ENCODE peak calls at places on chromosome 18, in six cellular contexts. N, I, E, F, K and X are unnamed samples.

GRCh38 chr18:7946724-7947377 is 379.7 kb downstream of the PTPRM start:
- DNase-seq in N (peak; percentile 28), I (no peak), E (peak; percentile 74), F (no peak), K (peak; percentile 31), X (peak; percentile 72)

GRCh38 chr18:596288-596881 is 403 bp upstream of the CLUL1 start:
- DNase-seq in N (peak; percentile 87), I (no peak), E (peak; percentile 53), F (no peak), K (no peak), X (no peak)

GRCh38 chr18:11320981-11321380 is 171.6 kb upstream of the PIEZO2 start:
- DNase-seq in N (no peak), I (no peak), E (no peak), F (no peak), K (peak; percentile 68), X (peak; percentile 68)

GRCh38 chr18:56721031-56721430 is 69.9 kb downstream of the WDR7 start:
- DNase-seq in N (no peak), I (no peak), E (no peak), F (no peak), K (no peak), X (no peak)

GRCh38 chr18:47931707-47932103 is 1.2 kb upstream of the SMAD2 start:
- DNase-seq in N (peak; percentile 24), I (peak; percentile 64), E (peak; percentile 39), F (peak; percentile 18), K (no peak), X (no peak)

GRCh38 chr18:63322908-63323634 is 3.5 kb upstream of the BCL2 start:
- DNase-seq in N (peak; percentile 67), I (peak; percentile 61), E (peak; percentile 58), F (peak; percentile 32), K (peak; percentile 32), X (peak; percentile 51)

GRCh38 chr18:2218101-2218500 is 353.2 kb downstream of the METTL4 start:
- DNase-seq in N (no peak), I (no peak), E (no peak), F (no peak), K (no peak), X (no peak)

GRCh38 chr18:79863161-79863945 is 65.6 kb downstream of the KCNG2 start:
- DNase-seq in N (peak; percentile 58), I (no peak), E (no peak), F (no peak), K (no peak), X (no peak)

GRCh38 chr18:7645756-7646155 is 78.6 kb downstream of the PTPRM start:
- DNase-seq in N (no peak), I (no peak), E (no peak), F (no peak), K (no peak), X (no peak)

GRCh38 chr18:24801011-24801410 is 340.6 kb downstream of the HRH4 start:
- DNase-seq in N (no peak), I (no peak), E (no peak), F (no peak), K (no peak), X (no peak)

GRCh38 chr18:22063077-22063476 is 106.3 kb upstream of the GATA6 start:
- DNase-seq in N (no peak), I (no peak), E (no peak), F (no peak), K (no peak), X (no peak)

GRCh38 chr18:30446605-30447004 is 595.9 kb downstream of the DSC3 start:
- DNase-seq in N (no peak), I (no peak), E (no peak), F (no peak), K (no peak), X (no peak)

GRCh38 chr18:33581816-33582215 is 3.8 kb downstream of the ASXL3 start:
- DNase-seq in N (no peak), I (no peak), E (no peak), F (no peak), K (no peak), X (no peak)

GRCh38 chr18:56413862-56414261 is 224.5 kb downstream of the TXNL1 start:
- DNase-seq in N (no peak), I (no peak), E (no peak), F (no peak), K (no peak), X (no peak)

GRCh38 chr18:23238651-23239349 is 103.5 kb downstream of the CABLES1 start:
- DNase-seq in N (no peak), I (no peak), E (no peak), F (no peak), K (no peak), X (peak; percentile 21)

GRCh38 chr18:80196528-80197320 is 50.6 kb downstream of the PARD6G start:
- DNase-seq in N (peak; percentile 83), I (no peak), E (no peak), F (no peak), K (no peak), X (peak; percentile 51)

GRCh38 chr18:24126155-24126947 is 12.5 kb upstream of the CABYR start:
- DNase-seq in N (no peak), I (no peak), E (no peak), F (no peak), K (peak; percentile 13), X (no peak)

GRCh38 chr18:79923896-79924585 is 27.4 kb downstream of the SLC66A2 start:
- DNase-seq in N (no peak), I (peak; percentile 15), E (no peak), F (no peak), K (no peak), X (no peak)

GRCh38 chr18:72995558-72995957 is 127.8 kb upstream of the NETO1 start:
- DNase-seq in N (no peak), I (no peak), E (peak; percentile 63), F (no peak), K (no peak), X (no peak)
- H3K4me3 ChIP-seq in N (no peak overlapping the region), I (no peak overlapping the region), E (no peak overlapping the region), F (no peak overlapping the region), K (no peak overlapping the region), X (no peak overlapping the region)

GRCh38 chr18:12334280-12335262 is 26.5 kb downstream of the TUBB6 start:
- DNase-seq in N (no peak), I (no peak), E (no peak), F (no peak), K (no peak), X (no peak)
- H3K4me3 ChIP-seq in N (no peak overlapping the region), I (no peak overlapping the region), E (no peak overlapping the region), F (no peak overlapping the region), K (no peak overlapping the region), X (no peak overlapping the region)

DNA sequence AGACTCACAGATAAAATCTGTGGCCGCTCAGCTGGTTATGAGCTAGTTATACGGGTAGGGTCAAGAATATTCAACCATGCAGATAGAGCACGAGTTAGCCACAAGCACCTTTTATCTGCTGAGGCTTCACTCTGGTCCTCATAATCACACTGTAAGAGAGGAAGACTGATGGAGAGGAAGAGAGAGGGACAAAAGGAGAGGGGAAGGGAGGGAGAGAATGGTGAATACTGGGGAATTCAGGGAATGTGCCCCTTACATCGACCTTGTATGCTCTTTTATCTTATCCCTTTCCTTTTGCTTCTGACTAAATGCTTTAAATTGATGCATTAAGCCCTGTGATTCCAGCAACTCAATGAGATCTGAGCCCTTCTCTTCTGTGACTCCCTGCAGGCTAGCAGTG is 333.1 kb downstream of the DSEL start:
- DNase-seq in N (no peak), I (no peak), E (no peak), F (no peak), K (no peak), X (no peak)
- H3K4me3 ChIP-seq in N (no peak overlapping the region), I (no peak overlapping the region), E (no peak overlapping the region), F (no peak overlapping the region), K (no peak overlapping the region), X (no peak overlapping the region)

GRCh38 chr18:48992791-48993555 is 42.2 kb upstream of the SMAD7 start:
- DNase-seq in N (no peak), I (no peak), E (no peak), F (no peak), K (no peak), X (no peak)
- H3K4me3 ChIP-seq in N (no peak overlapping the region), I (no peak overlapping the region), E (no peak overlapping the region), F (no peak overlapping the region), K (no peak overlapping the region), X (no peak overlapping the region)

GRCh38 chr18:3256693-3257626 is 5.0 kb upstream of the MYL12B start:
- DNase-seq in N (no peak), I (no peak), E (peak; percentile 90), F (no peak), K (no peak), X (peak; percentile 53)
- H3K4me3 ChIP-seq in N (no peak overlapping the region), I (no peak overlapping the region), E (no peak overlapping the region), F (no peak overlapping the region), K (no peak overlapping the region), X (no peak overlapping the region)

GRCh38 chr18:54267688-54268087 is 1.6 kb upstream of the POLI start:
- DNase-seq in N (no peak), I (no peak), E (no peak), F (no peak), K (no peak), X (no peak)

GRCh38 chr18:54261894-54262293 is 7.4 kb upstream of the POLI start:
- DNase-seq in N (no peak), I (no peak), E (no peak), F (no peak), K (no peak), X (no peak)

GRCh38 chr18:54260376-54261072 is 8.8 kb upstream of the POLI start:
- DNase-seq in N (no peak), I (no peak), E (peak; percentile 97), F (no peak), K (no peak), X (no peak)

DNA sequence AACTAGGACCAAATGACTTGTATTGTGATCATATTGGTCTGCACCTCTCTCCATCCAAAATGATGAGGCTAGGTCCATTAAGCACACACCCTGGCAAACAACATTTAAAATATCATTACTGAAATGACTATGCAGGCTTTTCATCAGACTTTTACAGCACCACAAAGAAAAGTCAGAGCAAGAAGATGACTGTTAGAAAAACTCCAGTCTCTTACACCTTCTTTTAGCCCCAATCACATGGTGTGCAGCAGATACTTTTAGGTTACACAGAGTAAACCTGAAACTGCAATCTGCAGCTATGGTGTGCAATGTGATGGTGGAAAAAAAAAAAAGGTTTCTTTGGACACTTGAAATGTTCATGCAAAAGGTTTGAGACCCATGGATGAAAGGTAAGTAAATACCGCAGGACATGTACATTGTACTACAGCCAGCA is 5.4 kb upstream of the POLI start:
- DNase-seq in N (no peak), I (no peak), E (no peak), F (no peak), K (no peak), X (no peak)
- H3K4me3 ChIP-seq in N (no peak overlapping the region), I (no peak overlapping the region), E (no peak overlapping the region), F (no peak overlapping the region), K (no peak overlapping the region), X (no peak overlapping the region)

GRCh38 chr18:74674487-74674886 is 76.8 kb downstream of the ZNF407 start:
- DNase-seq in N (no peak), I (no peak), E (no peak), F (no peak), K (no peak), X (no peak)
- H3K4me3 ChIP-seq in N (no peak overlapping the region), I (no peak overlapping the region), E (no peak overlapping the region), F (no peak overlapping the region), K (no peak overlapping the region), X (no peak overlapping the region)

GRCh38 chr18:9683418-9684396 is 24.4 kb upstream of the RAB31 start:
- DNase-seq in N (no peak), I (no peak), E (peak; percentile 65), F (no peak), K (no peak), X (peak; percentile 68)
- H3K4me3 ChIP-seq in N (no peak overlapping the region), I (no peak overlapping the region), E (no peak overlapping the region), F (no peak overlapping the region), K (no peak overlapping the region), X (no peak overlapping the region)